ENCODE peak calls at places on chromosomes 2 and 18, in five cellular contexts. T, N, M, X and C are unnamed samples.

GRCh38 chr2:105296017-105296611 is 33.4 kb downstream of the TGFBRAP1 start:
- DNase-seq in T (no peak), N (no peak), M (no peak), X (no peak), C (no peak)

GRCh38 chr18:37566479-37567060 is 972 bp upstream of the CELF4 start:
- DNase-seq in T (no peak), N (no peak), M (no peak), X (no peak), C (no peak)

GRCh38 chr18:12423820-12424219 is 16.1 kb downstream of the PRELID3A start:
- DNase-seq in T (no peak), N (no peak), M (no peak), X (no peak), C (no peak)

GRCh38 chr18:44887227-44887631 is 206.5 kb downstream of the SETBP1 start:
- DNase-seq in T (no peak), N (no peak), M (no peak), X (peak; percentile 44), C (no peak)

GRCh38 chr2:177758591-177759371 is 313.8 kb downstream of the PDE11A start:
- DNase-seq in T (no peak), N (peak; percentile 16), M (peak; percentile 61), X (no peak), C (peak; percentile 31)

GRCh38 chr2:181456660-181457120 is 496 bp upstream of the ITGA4 start:
- DNase-seq in T (peak; percentile 78), N (no peak), M (peak; percentile 16), X (no peak), C (peak; percentile 31)

GRCh38 chr2:104766683-104767082 is 87.2 kb upstream of the POU3F3 start:
- DNase-seq in T (no peak), N (no peak), M (no peak), X (no peak), C (no peak)

GRCh38 chr18:66046025-66046602 is 295.3 kb downstream of the CDH7 start:
- DNase-seq in T (no peak), N (no peak), M (no peak), X (no peak), C (no peak)

GRCh38 chr2:237296756-237297155 is 117.2 kb downstream of the COL6A3 start:
- DNase-seq in T (no peak), N (no peak), M (no peak), X (no peak), C (no peak)

GRCh38 chr2:127634066-127634617 is 11.8 kb upstream of the GPR17 start:
- DNase-seq in T (no peak), N (no peak), M (no peak), X (no peak), C (no peak)

GRCh38 chr2:12555012-12555645 is 161.6 kb upstream of the TRIB2 start:
- DNase-seq in T (no peak), N (no peak), M (no peak), X (no peak), C (no peak)

GRCh38 chr2:33521791-33522281 is 45.4 kb downstream of the RASGRP3 start:
- DNase-seq in T (no peak), N (no peak), M (peak; percentile 25), X (peak; percentile 47), C (no peak)

GRCh38 chr2:20304411-20304810 is 46.2 kb downstream of the PUM2 start:
- DNase-seq in T (no peak), N (no peak), M (no peak), X (peak; percentile 42), C (no peak)

GRCh38 chr2:151672277-151672676 is 62.0 kb downstream of the NEB start:
- DNase-seq in T (no peak), N (no peak), M (no peak), X (no peak), C (no peak)

GRCh38 chr2:42792583-42793313 is at the start of gene HAAO:
- DNase-seq in T (peak; percentile 65), N (peak; percentile 91), M (peak; percentile 75), X (no peak), C (peak; percentile 61)

GRCh38 chr2:42795275-42795674 is 2.9 kb upstream of the HAAO start:
- DNase-seq in T (no peak), N (no peak), M (no peak), X (no peak), C (no peak)

GRCh38 chr2:42793314-42794270 is 1.2 kb upstream of the HAAO start:
- DNase-seq in T (no peak), N (no peak), M (no peak), X (no peak), C (no peak)

GRCh38 chr2:42795871-42796301 is 3.5 kb upstream of the HAAO start:
- DNase-seq in T (no peak), N (no peak), M (no peak), X (no peak), C (no peak)

DNA sequence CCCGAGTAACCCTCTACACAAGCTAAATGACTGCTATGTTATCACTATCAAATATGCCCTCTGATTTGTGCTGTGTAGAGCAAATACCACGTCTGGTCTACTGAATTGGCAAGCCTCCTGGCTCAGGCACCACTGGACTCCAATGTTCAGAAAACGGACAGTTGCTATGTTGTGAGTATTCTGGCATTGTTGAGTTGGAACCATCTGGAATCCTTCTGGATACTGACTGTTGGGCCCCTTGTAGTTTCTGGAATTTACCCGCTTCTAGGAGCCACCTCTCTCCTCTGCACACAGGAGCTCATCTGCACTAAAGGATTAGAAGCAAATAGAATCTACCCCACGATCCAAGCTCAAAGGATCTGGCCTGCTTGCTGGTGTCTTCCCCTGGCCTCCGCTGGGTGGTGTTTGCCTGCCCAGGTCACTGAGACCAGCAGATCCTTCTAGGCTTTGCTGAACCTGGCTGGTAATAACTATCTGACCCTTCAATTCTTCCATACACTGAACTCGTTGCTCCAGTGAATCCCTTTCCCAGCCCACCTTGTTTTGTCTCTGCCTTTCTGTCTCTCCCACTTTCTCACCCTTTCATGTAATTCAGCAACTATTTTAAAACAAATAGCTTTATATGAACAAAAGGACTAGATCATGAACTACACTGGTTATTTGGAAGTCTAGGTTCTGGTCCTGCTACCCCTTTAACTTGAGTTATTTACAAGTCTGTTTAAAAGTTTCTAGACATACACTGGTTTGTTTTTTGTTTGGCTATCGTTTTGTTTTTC is 2.1 kb upstream of the HAAO start:
- DNase-seq in T (no peak), N (peak; percentile 86), M (no peak), X (no peak), C (peak; percentile 27)
- TF ChIP-seq CTCF in T (no peak), N (peak; percentile 89), M (no peak), X (peak; percentile 51), C (peak; percentile 50)

DNA sequence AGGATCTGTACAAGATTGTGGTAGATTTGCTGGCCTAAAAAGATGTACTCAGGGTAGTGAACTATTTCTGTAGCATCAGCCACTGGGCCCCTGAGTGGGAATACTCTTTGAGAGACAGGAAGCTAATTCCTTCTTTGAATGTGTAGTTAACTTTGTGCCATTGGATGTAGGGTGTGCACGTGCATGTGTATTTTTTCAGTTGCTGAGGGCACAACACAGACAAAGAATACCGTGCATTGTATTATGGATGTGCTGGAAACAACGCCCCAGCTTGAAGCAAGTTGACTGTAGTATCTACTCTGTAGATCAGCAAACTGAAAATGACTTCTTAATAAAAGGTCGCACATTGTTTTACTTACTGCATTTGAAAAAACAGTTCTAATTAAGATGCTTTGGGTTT is 14.1 kb downstream of the CRIM1 start:
- DNase-seq in T (no peak), N (no peak), M (no peak), X (no peak), C (no peak)
- TF ChIP-seq CTCF in T (no peak), N (no peak), M (no peak), X (no peak), C (no peak)

GRCh38 chr2:165141601-165142000 is 62.2 kb downstream of the SCN3A start:
- DNase-seq in T (no peak), N (no peak), M (no peak), X (no peak), C (no peak)
- TF ChIP-seq CTCF in T (no peak), N (no peak), M (no peak), X (no peak), C (peak; percentile 51)

DNA sequence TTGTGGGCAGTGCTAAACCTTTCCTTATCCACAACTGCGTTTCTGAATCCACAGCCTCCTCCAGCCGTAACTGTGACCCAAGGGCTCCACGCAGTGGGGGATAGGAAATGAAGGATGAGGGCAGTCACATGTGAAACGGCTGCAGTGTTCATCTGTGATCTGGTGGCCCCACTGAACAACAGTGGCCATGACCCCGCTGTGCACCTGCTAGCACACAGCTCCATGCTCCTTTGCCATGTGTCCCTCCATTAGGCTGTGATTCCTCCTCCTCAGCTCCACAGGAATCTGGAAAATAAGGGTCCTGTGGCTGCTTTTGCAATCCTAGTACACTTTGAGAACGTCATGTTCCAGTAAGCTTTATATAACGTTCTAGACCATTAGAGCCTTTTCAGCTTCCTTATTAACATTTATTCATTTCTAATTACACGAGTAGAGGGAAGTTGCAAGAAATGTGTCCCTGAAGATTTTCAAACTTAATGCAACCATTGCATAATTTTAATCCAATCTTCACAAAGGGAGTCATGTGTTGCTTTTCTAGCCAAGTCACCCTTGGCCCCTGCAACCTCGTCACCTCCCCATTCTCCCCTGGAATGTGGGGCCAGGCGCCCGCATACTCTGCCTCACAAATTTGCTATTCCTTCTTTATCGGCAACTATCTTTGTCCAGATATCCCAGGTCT is 7.1 kb upstream of the NAPG start:
- DNase-seq in T (peak; percentile 56), N (peak; percentile 16), M (peak; percentile 69), X (no peak), C (peak; percentile 32)
- TF ChIP-seq CTCF in T (peak; percentile 44), N (peak; percentile 70), M (peak; percentile 66), X (peak; percentile 58), C (peak; percentile 40)

DNA sequence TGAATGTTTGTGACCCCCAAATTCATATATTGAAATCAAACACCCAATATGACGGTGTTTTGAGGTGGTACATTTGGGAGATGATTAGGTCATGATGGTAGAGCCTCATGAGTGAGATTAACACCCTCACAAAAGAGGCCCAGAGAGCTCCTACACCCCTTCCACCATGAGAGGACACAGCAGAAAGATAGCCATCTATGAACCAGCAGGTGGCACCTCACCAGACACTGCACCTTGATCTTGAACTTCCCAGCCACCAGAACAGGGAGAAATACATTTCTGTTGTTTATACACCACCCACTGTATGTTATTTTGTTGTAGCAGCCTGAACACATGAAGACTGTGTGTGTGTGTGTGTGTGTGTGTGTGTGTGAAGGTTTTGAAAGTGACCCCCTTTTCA is 58.1 kb downstream of the ST3GAL5 start:
- DNase-seq in T (no peak), N (no peak), M (no peak), X (no peak), C (no peak)
- TF ChIP-seq CTCF in T (no peak), N (peak; percentile 3), M (no peak), X (no peak), C (no peak)

GRCh38 chr2:149213764-149214493 is 116.5 kb upstream of the LYPD6 start:
- DNase-seq in T (no peak), N (no peak), M (no peak), X (no peak), C (no peak)
- TF ChIP-seq CTCF in T (no peak), N (no peak), M (no peak), X (no peak), C (no peak)